ENCODE peak calls at places on chromosomes 16 and 17, in ten cellular contexts. R is activated effector memory CD4-positive, alpha-beta T cell treated with anti-CD3 and anti-CD28 coated beads, Interleukin-2, amount 50 U/mL, for 16 hours; K is psoas muscle; O is cardiac septum; T is fibroblast of lung; J is left cardiac atrium; V is prostate gland; E is ELR; Q is PC-9; C is iPS DF 6.9. A is an unnamed sample.
A peak's percentile ranks its signal among the peaks of the same experiment; 100 is the strongest.

GRCh38 chr17:9839433-9839832 is 13.7 kb downstream of the GLP2R start:
- DNase-seq in T (no peak), R (no peak), E (peak; percentile 10), Q (peak; percentile 55), O (no peak), J (no peak), K (no peak), V (no peak), C (no peak), A (no peak)

GRCh38 chr17:50661795-50662391 is 27.2 kb downstream of the ABCC3 start:
- DNase-seq in C (no peak), J (peak; percentile 62), T (peak; percentile 89), Q (peak; percentile 98), K (peak; percentile 35), O (no peak), R (no peak), E (peak; percentile 96), V (peak; percentile 70), A (peak; percentile 86)

GRCh38 chr16:13453325-13453724 is 466.6 kb upstream of the ERCC4 start:
- DNase-seq in E (no peak), C (no peak), T (no peak), V (no peak), R (no peak), Q (no peak), K (no peak), O (no peak), J (no peak), A (no peak)

GRCh38 chr16:5428932-5429331 is 331.3 kb upstream of the EEF2KMT start:
- DNase-seq in R (no peak), O (no peak), E (no peak), C (no peak), Q (no peak), J (no peak), T (no peak), K (no peak), V (no peak), A (peak; percentile 15)

GRCh38 chr17:8859029-8859803 is 8.3 kb downstream of the PIK3R6 start:
- DNase-seq in E (peak; percentile 78), V (no peak), T (no peak), O (peak; percentile 63), J (no peak), R (peak; percentile 48), K (no peak), Q (no peak), C (no peak), A (no peak)

GRCh38 chr17:39667262-39668140 is 752 bp upstream of the PNMT start:
- DNase-seq in J (peak; percentile 59), V (no peak), R (no peak), C (no peak), K (no peak), E (no peak), Q (no peak), T (no peak), O (no peak), A (peak; percentile 96)

GRCh38 chr17:21297597-21297996 is 13.1 kb downstream of the MAP2K3 start:
- DNase-seq in O (no peak), C (no peak), E (no peak), Q (no peak), K (no peak), J (no peak), R (no peak), T (no peak), V (no peak), A (no peak)

GRCh38 chr17:38604479-38605229 is 1.1 kb downstream of the SRCIN1 start:
- DNase-seq in V (no peak), E (no peak), J (no peak), R (no peak), K (no peak), Q (no peak), O (no peak), C (no peak), T (no peak), A (peak; percentile 61)

GRCh38 chr17:80783461-80783860 is 208.2 kb upstream of the CHMP6 start:
- DNase-seq in T (peak; percentile 32), R (peak; percentile 43), V (no peak), C (no peak), O (no peak), J (no peak), E (no peak), K (no peak), Q (no peak), A (no peak)

GRCh38 chr17:73650147-73650546 is 5.9 kb upstream of the SDK2 start:
- DNase-seq in Q (no peak), V (no peak), K (no peak), C (no peak), O (no peak), T (peak; percentile 18), J (no peak), E (no peak), R (no peak), A (no peak)

GRCh38 chr17:81328925-81329278 is 33.8 kb upstream of the SLC38A10 start:
- DNase-seq in Q (no peak), E (no peak), C (no peak), V (no peak), K (no peak), R (no peak), T (peak; percentile 56), J (no peak), O (no peak), A (peak; percentile 40)

GRCh38 chr16:6165330-6165984 is 1067.9 kb upstream of the EEF2KMT start:
- DNase-seq in J (no peak), T (no peak), R (no peak), E (peak; percentile 1), Q (no peak), C (no peak), V (no peak), K (no peak), O (no peak), A (no peak)

GRCh38 chr16:88454315-88455057 is 1.4 kb downstream of the ZFPM1 start:
- DNase-seq in O (no peak), K (no peak), E (peak; percentile 41), J (peak; percentile 55), C (no peak), R (no peak), Q (no peak), T (no peak), V (no peak), A (no peak)

GRCh38 chr16:75265911-75266701 is 14.7 kb upstream of the BCAR1 start:
- DNase-seq in E (peak; percentile 87), V (peak; percentile 37), R (no peak), K (peak; percentile 84), T (peak; percentile 75), C (no peak), Q (peak; percentile 76), O (no peak), J (peak; percentile 72), A (peak; percentile 89)

GRCh38 chr17:77635176-77635575 is 323.3 kb upstream of the TNRC6C start:
- DNase-seq in T (no peak), C (no peak), K (no peak), V (no peak), E (no peak), O (no peak), J (no peak), Q (no peak), R (no peak), A (no peak)

GRCh38 chr16:19861811-19862327 is 22.8 kb downstream of the GPRC5B start:
- DNase-seq in K (no peak), R (no peak), Q (no peak), O (no peak), T (no peak), E (no peak), C (no peak), V (no peak), J (no peak), A (no peak)

GRCh38 chr16:2813661-2814288 is 3.3 kb upstream of the PRSS21 start:
- DNase-seq in J (no peak), C (no peak), R (peak; percentile 42), O (peak; percentile 57), V (no peak), Q (no peak), E (no peak), K (no peak), T (no peak), A (no peak)

GRCh38 chr17:7982171-7982570 is 20.2 kb upstream of the GUCY2D start:
- DNase-seq in E (peak; percentile 88), J (no peak), Q (peak; percentile 43), T (peak; percentile 65), K (no peak), O (no peak), C (no peak), R (no peak), V (no peak), A (no peak)

A was measured in Calu3.